ENCODE peak calls at places on chromosomes 13 and 19, in ten cellular contexts. J is AG09319; T is fibroblast of mammary gland; M is choroid plexus epithelial cell; W is effector memory CD8-positive, alpha-beta T cell; E is EL; U is GM03348; H is left ventricle myocardium inferior; A is AG04449; G is dorsolateral prefrontal cortex. D is an unnamed sample.

GRCh38 chr13:74575729-74576125 is 441.5 kb upstream of the KLF12 start:
- DNase-seq in J (no peak), T (peak), M (peak), W (peak), E (peak), U (peak), H (peak), A (no peak), G (peak), D (no peak)

GRCh38 chr19:22422220-22422619 is at the start of gene ZNF98:
- DNase-seq in J (no peak), T (no peak), M (no peak), W (no peak), E (no peak), U (no peak), H (peak), A (no peak), G (no peak), D (no peak)

GRCh38 chr13:74710006-74710405 is 575.8 kb upstream of the KLF12 start:
- DNase-seq in J (no peak), T (peak), M (peak), W (no peak), E (peak), U (peak), H (no peak), A (no peak), G (no peak), D (peak)

GRCh38 chr19:33960566-33960965 is 163.9 kb downstream of the KCTD15 start:
- DNase-seq in J (no peak), T (no peak), M (no peak), W (no peak), E (no peak), U (no peak), H (no peak), A (no peak), G (no peak), D (no peak)

GRCh38 chr13:78341032-78341431 is 262.3 kb downstream of the POU4F1 start:
- DNase-seq in J (no peak), T (no peak), M (no peak), W (no peak), E (no peak), U (no peak), H (no peak), A (no peak), G (no peak), D (no peak)

GRCh38 chr19:18377026-18377425 is 8.9 kb upstream of the GDF15 start:
- DNase-seq in J (no peak), T (no peak), M (no peak), W (no peak), E (no peak), U (no peak), H (no peak), A (no peak), G (no peak), D (no peak)

GRCh38 chr13:30431269-30431950 is 9.1 kb downstream of the UBE2L5 start:
- DNase-seq in J (no peak), T (peak), M (peak), W (no peak), E (no peak), U (no peak), H (no peak), A (no peak), G (no peak), D (no peak)

GRCh38 chr19:55688422-55689218 is 13.6 kb downstream of the EPN1 start:
- DNase-seq in J (no peak), T (no peak), M (no peak), W (no peak), E (no peak), U (no peak), H (peak), A (no peak), G (no peak), D (no peak)

GRCh38 chr19:3055741-3056453 is 6.4 kb downstream of the TLE5 start:
- DNase-seq in J (no peak), T (no peak), M (no peak), W (no peak), E (no peak), U (no peak), H (no peak), A (no peak), G (no peak), D (no peak)

GRCh38 chr13:31035162-31035951 is 102.9 kb downstream of the TEX26 start:
- DNase-seq in J (no peak), T (peak), M (no peak), W (no peak), E (no peak), U (peak), H (no peak), A (no peak), G (no peak), D (no peak)

GRCh38 chr13:22278336-22278929 is 607.6 kb downstream of the FGF9 start:
- DNase-seq in J (no peak), T (peak), M (peak), W (peak), E (no peak), U (peak), H (peak), A (no peak), G (no peak), D (no peak)

GRCh38 chr13:78977311-78977710 is 318.4 kb upstream of the OBI1 start:
- DNase-seq in J (no peak), T (no peak), M (no peak), W (no peak), E (no peak), U (no peak), H (no peak), A (no peak), G (no peak), D (no peak)

GRCh38 chr19:17843908-17844490 is 3.8 kb downstream of the JAK3 start:
- DNase-seq in J (no peak), T (no peak), M (no peak), W (no peak), E (no peak), U (no peak), H (no peak), A (no peak), G (no peak), D (no peak)

GRCh38 chr13:110317093-110317492 is 10.0 kb downstream of the COL4A2 start:
- DNase-seq in J (no peak), T (no peak), M (no peak), W (no peak), E (no peak), U (no peak), H (no peak), A (no peak), G (no peak), D (no peak)

GRCh38 chr13:111183959-111184684 is 69.0 kb downstream of the ARHGEF7 start:
- DNase-seq in J (no peak), T (no peak), M (no peak), W (no peak), E (no peak), U (no peak), H (peak), A (no peak), G (no peak), D (no peak)

D was measured in AG09309.